ENCODE peak calls at places on chromosomes 2 and 18, in nine cellular contexts. One of them, this sample, is unnamed.

GRCh38 chr2:135585586-135585985 is 54.3 kb downstream of the R3HDM1 start:
- DNase-seq in IMR-90: peak
- DNase-seq in BJ: no peak
- DNase-seq in coronary artery: no peak
- DNase-seq in uterus: no peak
- DNase-seq in AG09319: no peak
- DNase-seq in foreskin fibroblast: peak
- DNase-seq in MM.1S: no peak
- DNase-seq in endothelial cell: no peak
- DNase-seq in this sample: no peak

GRCh38 chr2:215476424-215476823 is 40.6 kb upstream of the FN1 start:
- DNase-seq in uterus: no peak
- DNase-seq in AG09319: no peak
- DNase-seq in endothelial cell: no peak
- DNase-seq in coronary artery: no peak
- DNase-seq in MM.1S: no peak
- DNase-seq in BJ: no peak
- DNase-seq in IMR-90: peak
- DNase-seq in foreskin fibroblast: peak
- DNase-seq in this sample: no peak

GRCh38 chr2:207202645-207203044 is 36.9 kb upstream of the KLF7 start:
- DNase-seq in BJ: no peak
- DNase-seq in uterus: no peak
- DNase-seq in endothelial cell: peak
- DNase-seq in MM.1S: peak
- DNase-seq in IMR-90: peak
- DNase-seq in AG09319: no peak
- DNase-seq in coronary artery: no peak
- DNase-seq in foreskin fibroblast: peak
- DNase-seq in this sample: peak

GRCh38 chr2:157743051-157743450 is 114.4 kb upstream of the ACVR1C start:
- DNase-seq in foreskin fibroblast: no peak
- DNase-seq in coronary artery: no peak
- DNase-seq in IMR-90: no peak
- DNase-seq in BJ: no peak
- DNase-seq in AG09319: no peak
- DNase-seq in endothelial cell: no peak
- DNase-seq in uterus: no peak
- DNase-seq in MM.1S: no peak
- DNase-seq in this sample: no peak

GRCh38 chr18:7459851-7460774 is 107.0 kb upstream of the PTPRM start:
- DNase-seq in uterus: peak
- DNase-seq in endothelial cell: no peak
- DNase-seq in IMR-90: no peak
- DNase-seq in coronary artery: no peak
- DNase-seq in MM.1S: no peak
- DNase-seq in foreskin fibroblast: peak
- DNase-seq in AG09319: no peak
- DNase-seq in BJ: no peak
- DNase-seq in this sample: no peak

GRCh38 chr2:167140767-167141166 is 252.5 kb downstream of the XIRP2 start:
- DNase-seq in uterus: no peak
- DNase-seq in endothelial cell: no peak
- DNase-seq in foreskin fibroblast: peak
- DNase-seq in IMR-90: peak
- DNase-seq in MM.1S: no peak
- DNase-seq in BJ: peak
- DNase-seq in AG09319: peak
- DNase-seq in coronary artery: no peak
- DNase-seq in this sample: no peak

GRCh38 chr18:6370410-6370809 is 44.3 kb downstream of the L3MBTL4 start:
- DNase-seq in AG09319: no peak
- DNase-seq in foreskin fibroblast: no peak
- DNase-seq in MM.1S: no peak
- DNase-seq in uterus: no peak
- DNase-seq in IMR-90: no peak
- DNase-seq in BJ: no peak
- DNase-seq in coronary artery: no peak
- DNase-seq in endothelial cell: no peak
- DNase-seq in this sample: no peak

GRCh38 chr2:2326053-2326452 is 5.0 kb downstream of the MYT1L start:
- DNase-seq in coronary artery: no peak
- DNase-seq in uterus: no peak
- DNase-seq in BJ: no peak
- DNase-seq in MM.1S: no peak
- DNase-seq in AG09319: no peak
- DNase-seq in endothelial cell: no peak
- DNase-seq in IMR-90: no peak
- DNase-seq in foreskin fibroblast: no peak
- DNase-seq in this sample: no peak

GRCh38 chr18:9562584-9562983 is 51.8 kb downstream of the PPP4R1 start:
- DNase-seq in BJ: no peak
- DNase-seq in coronary artery: no peak
- DNase-seq in AG09319: no peak
- DNase-seq in IMR-90: peak
- DNase-seq in endothelial cell: no peak
- DNase-seq in MM.1S: no peak
- DNase-seq in foreskin fibroblast: no peak
- DNase-seq in uterus: no peak
- DNase-seq in this sample: no peak

GRCh38 chr18:10530852-10531251 is 5.0 kb downstream of the NAPG start:
- DNase-seq in AG09319: no peak
- DNase-seq in coronary artery: no peak
- DNase-seq in BJ: no peak
- DNase-seq in endothelial cell: no peak
- DNase-seq in IMR-90: no peak
- DNase-seq in MM.1S: no peak
- DNase-seq in foreskin fibroblast: no peak
- DNase-seq in uterus: no peak
- DNase-seq in this sample: no peak

GRCh38 chr2:228728961-228729360 is 542.1 kb downstream of the PID1 start:
- DNase-seq in coronary artery: no peak
- DNase-seq in BJ: peak
- DNase-seq in endothelial cell: no peak
- DNase-seq in uterus: no peak
- DNase-seq in IMR-90: no peak
- DNase-seq in MM.1S: no peak
- DNase-seq in foreskin fibroblast: peak
- DNase-seq in AG09319: no peak
- DNase-seq in this sample: no peak

GRCh38 chr2:43333096-43333655 is 106.8 kb upstream of the ZFP36L2 start:
- DNase-seq in foreskin fibroblast: no peak
- DNase-seq in endothelial cell: no peak
- DNase-seq in BJ: no peak
- DNase-seq in IMR-90: no peak
- DNase-seq in coronary artery: no peak
- DNase-seq in uterus: no peak
- DNase-seq in AG09319: no peak
- DNase-seq in MM.1S: no peak
- DNase-seq in this sample: no peak

GRCh38 chr2:101197215-101197745 is 46.1 kb upstream of the TBC1D8 start:
- DNase-seq in BJ: no peak
- DNase-seq in foreskin fibroblast: no peak
- DNase-seq in coronary artery: no peak
- DNase-seq in MM.1S: no peak
- DNase-seq in uterus: no peak
- DNase-seq in endothelial cell: no peak
- DNase-seq in IMR-90: no peak
- DNase-seq in AG09319: no peak
- DNase-seq in this sample: no peak

GRCh38 chr2:903223-903900 is 47.3 kb upstream of the SNTG2 start:
- DNase-seq in MM.1S: no peak
- DNase-seq in uterus: no peak
- DNase-seq in IMR-90: no peak
- DNase-seq in AG09319: no peak
- DNase-seq in endothelial cell: no peak
- DNase-seq in BJ: no peak
- DNase-seq in foreskin fibroblast: peak
- DNase-seq in coronary artery: no peak
- DNase-seq in this sample: no peak

GRCh38 chr2:120264995-120265394 is 12.3 kb downstream of the RALB start:
- DNase-seq in coronary artery: no peak
- DNase-seq in IMR-90: no peak
- DNase-seq in AG09319: no peak
- DNase-seq in MM.1S: no peak
- DNase-seq in foreskin fibroblast: no peak
- DNase-seq in endothelial cell: no peak
- DNase-seq in uterus: no peak
- DNase-seq in BJ: no peak
- DNase-seq in this sample: no peak

GRCh38 chr2:7011376-7012083 is 94.3 kb downstream of the RNF144A start:
- DNase-seq in BJ: peak
- DNase-seq in coronary artery: no peak
- DNase-seq in endothelial cell: no peak
- DNase-seq in IMR-90: no peak
- DNase-seq in uterus: no peak
- DNase-seq in MM.1S: no peak
- DNase-seq in foreskin fibroblast: peak
- DNase-seq in AG09319: peak
- DNase-seq in this sample: no peak

GRCh38 chr2:239405071-239405470 is 4.3 kb upstream of the HDAC4 start:
- DNase-seq in MM.1S: no peak
- DNase-seq in foreskin fibroblast: no peak
- DNase-seq in IMR-90: no peak
- DNase-seq in AG09319: no peak
- DNase-seq in coronary artery: peak
- DNase-seq in uterus: no peak
- DNase-seq in endothelial cell: no peak
- DNase-seq in BJ: no peak
- DNase-seq in this sample: no peak
- TF ChIP-seq CTCF in MM.1S: no peak
- TF ChIP-seq CTCF in foreskin fibroblast: no peak
- TF ChIP-seq CTCF in IMR-90: no peak
- TF ChIP-seq CTCF in AG09319: no peak
- TF ChIP-seq CTCF in coronary artery: no peak
- TF ChIP-seq CTCF in uterus: no peak
- TF ChIP-seq CTCF in endothelial cell: no peak
- TF ChIP-seq CTCF in BJ: no peak
- TF ChIP-seq CTCF in this sample: no peak

GRCh38 chr2:10909050-10909995 is 2.4 kb upstream of the KCNF1 start:
- DNase-seq in uterus: no peak
- DNase-seq in endothelial cell: peak
- DNase-seq in IMR-90: no peak
- DNase-seq in BJ: no peak
- DNase-seq in foreskin fibroblast: no peak
- DNase-seq in coronary artery: no peak
- DNase-seq in MM.1S: no peak
- DNase-seq in AG09319: no peak
- DNase-seq in this sample: peak
- TF ChIP-seq CTCF in uterus: no peak
- TF ChIP-seq CTCF in endothelial cell: peak
- TF ChIP-seq CTCF in IMR-90: peak
- TF ChIP-seq CTCF in BJ: peak
- TF ChIP-seq CTCF in foreskin fibroblast: peak
- TF ChIP-seq CTCF in coronary artery: no peak
- TF ChIP-seq CTCF in MM.1S: peak
- TF ChIP-seq CTCF in AG09319: peak
- TF ChIP-seq CTCF in this sample: peak

DNA sequence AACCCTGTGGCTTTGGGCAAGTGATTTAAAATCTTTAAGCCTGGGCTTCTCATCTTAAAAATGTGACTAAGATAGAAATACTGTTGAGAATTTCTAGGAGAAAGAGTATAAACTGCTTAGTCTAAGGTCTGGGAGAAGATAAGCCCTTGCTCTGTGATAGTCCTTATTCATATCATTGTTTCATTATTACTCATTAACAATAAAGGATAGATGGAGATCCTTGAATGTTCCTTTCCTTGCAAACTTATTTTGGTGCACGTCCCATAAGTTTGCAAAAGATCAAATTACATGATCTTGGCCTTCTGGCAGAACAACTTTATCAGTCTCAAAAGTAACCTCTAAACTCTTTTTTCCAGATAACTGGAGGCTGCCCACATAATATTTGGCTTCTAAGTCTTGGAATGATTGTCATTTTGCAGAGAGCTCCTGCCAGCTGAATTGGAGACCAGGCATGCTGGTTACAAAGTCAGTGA is 138.3 kb downstream of the FAM124B start:
- DNase-seq in endothelial cell: no peak
- DNase-seq in uterus: no peak
- DNase-seq in MM.1S: no peak
- DNase-seq in foreskin fibroblast: peak
- DNase-seq in AG09319: no peak
- DNase-seq in BJ: peak
- DNase-seq in IMR-90: peak
- DNase-seq in coronary artery: no peak
- DNase-seq in this sample: no peak
- TF ChIP-seq CTCF in endothelial cell: no peak
- TF ChIP-seq CTCF in uterus: no peak
- TF ChIP-seq CTCF in MM.1S: no peak
- TF ChIP-seq CTCF in foreskin fibroblast: no peak
- TF ChIP-seq CTCF in AG09319: no peak
- TF ChIP-seq CTCF in BJ: no peak
- TF ChIP-seq CTCF in IMR-90: no peak
- TF ChIP-seq CTCF in coronary artery: no peak
- TF ChIP-seq CTCF in this sample: no peak

GRCh38 chr2:29309090-29310054 is 194.2 kb downstream of the CLIP4 start:
- DNase-seq in endothelial cell: peak
- DNase-seq in BJ: no peak
- DNase-seq in coronary artery: no peak
- DNase-seq in IMR-90: peak
- DNase-seq in foreskin fibroblast: peak
- DNase-seq in uterus: no peak
- DNase-seq in AG09319: peak
- DNase-seq in MM.1S: peak
- DNase-seq in this sample: peak
- TF ChIP-seq CTCF in endothelial cell: peak
- TF ChIP-seq CTCF in BJ: peak
- TF ChIP-seq CTCF in coronary artery: peak
- TF ChIP-seq CTCF in IMR-90: peak
- TF ChIP-seq CTCF in foreskin fibroblast: peak
- TF ChIP-seq CTCF in uterus: peak
- TF ChIP-seq CTCF in AG09319: peak
- TF ChIP-seq CTCF in MM.1S: peak
- TF ChIP-seq CTCF in this sample: peak

DNA sequence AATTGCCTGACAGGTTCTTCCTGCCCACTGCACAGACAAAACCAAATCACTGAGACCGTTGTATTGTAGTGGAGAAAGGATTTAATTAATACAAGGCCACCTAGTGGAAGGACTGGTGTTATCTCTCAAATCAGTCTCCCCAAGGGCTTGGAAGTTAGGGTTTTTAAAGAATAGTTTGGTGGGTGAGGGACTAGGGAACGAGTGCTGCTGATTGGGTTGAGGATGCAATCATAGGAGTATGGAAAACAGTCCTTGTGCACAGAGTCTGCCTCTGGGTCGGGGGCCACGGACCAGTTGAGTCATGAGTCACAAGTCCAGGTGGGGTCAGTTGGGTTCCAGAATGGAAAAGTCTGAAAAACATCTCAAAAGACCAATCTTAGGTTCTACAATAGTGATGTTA is 89.1 kb downstream of the B3GNT2 start:
- DNase-seq in endothelial cell: no peak
- DNase-seq in AG09319: no peak
- DNase-seq in uterus: no peak
- DNase-seq in BJ: no peak
- DNase-seq in coronary artery: no peak
- DNase-seq in IMR-90: no peak
- DNase-seq in foreskin fibroblast: no peak
- DNase-seq in MM.1S: no peak
- DNase-seq in this sample: no peak
- TF ChIP-seq CTCF in endothelial cell: no peak
- TF ChIP-seq CTCF in AG09319: no peak
- TF ChIP-seq CTCF in uterus: no peak
- TF ChIP-seq CTCF in BJ: no peak
- TF ChIP-seq CTCF in coronary artery: no peak
- TF ChIP-seq CTCF in IMR-90: no peak
- TF ChIP-seq CTCF in foreskin fibroblast: no peak
- TF ChIP-seq CTCF in MM.1S: no peak
- TF ChIP-seq CTCF in this sample: no peak

GRCh38 chr18:60668583-60668982 is 296.0 kb upstream of the MC4R start:
- DNase-seq in endothelial cell: no peak
- DNase-seq in foreskin fibroblast: peak
- DNase-seq in IMR-90: no peak
- DNase-seq in coronary artery: no peak
- DNase-seq in MM.1S: no peak
- DNase-seq in uterus: no peak
- DNase-seq in BJ: no peak
- DNase-seq in AG09319: no peak
- DNase-seq in this sample: no peak
- TF ChIP-seq CTCF in endothelial cell: no peak
- TF ChIP-seq CTCF in foreskin fibroblast: no peak
- TF ChIP-seq CTCF in IMR-90: no peak
- TF ChIP-seq CTCF in coronary artery: no peak
- TF ChIP-seq CTCF in MM.1S: peak
- TF ChIP-seq CTCF in uterus: no peak
- TF ChIP-seq CTCF in BJ: no peak
- TF ChIP-seq CTCF in AG09319: no peak
- TF ChIP-seq CTCF in this sample: no peak

This sample was measured in neural crest cell.